ENCODE peak calls at places on chromosomes 6 and 20, in five cellular contexts. One of them, this sample, is unnamed.
A peak's percentile ranks its signal among the peaks of the same experiment; 100 is the strongest.

GRCh38 chr6:134103004-134103403 is 50.6 kb upstream of the SLC2A12 start:
- DNase-seq in fibroblast of lung: no peak
- DNase-seq in breast epithelium: no peak
- DNase-seq in IMR-90: no peak
- DNase-seq in effector memory CD4-positive, alpha-beta T cell: no peak
- DNase-seq in this sample: no peak

GRCh38 chr6:24991748-24992467 is 56.1 kb upstream of the RIPOR2 start:
- DNase-seq in fibroblast of lung: peak; percentile 58
- DNase-seq in breast epithelium: no peak
- DNase-seq in IMR-90: peak; percentile 48
- DNase-seq in effector memory CD4-positive, alpha-beta T cell: peak; percentile 46
- DNase-seq in this sample: no peak

GRCh38 chr6:115602471-115602870 is 458.2 kb downstream of the FRK start:
- DNase-seq in fibroblast of lung: no peak
- DNase-seq in breast epithelium: no peak
- DNase-seq in IMR-90: no peak
- DNase-seq in effector memory CD4-positive, alpha-beta T cell: no peak
- DNase-seq in this sample: no peak

GRCh38 chr6:127340171-127340570 is 3.2 kb downstream of the ECHDC1 start:
- DNase-seq in fibroblast of lung: no peak
- DNase-seq in breast epithelium: no peak
- DNase-seq in IMR-90: no peak
- DNase-seq in effector memory CD4-positive, alpha-beta T cell: no peak
- DNase-seq in this sample: no peak

GRCh38 chr6:91827151-91827550 is 1240.3 kb upstream of the MAP3K7 start:
- DNase-seq in fibroblast of lung: no peak
- DNase-seq in breast epithelium: no peak
- DNase-seq in IMR-90: no peak
- DNase-seq in effector memory CD4-positive, alpha-beta T cell: no peak
- DNase-seq in this sample: no peak

GRCh38 chr6:34247481-34248197 is 1.2 kb downstream of the SMIM29 start:
- DNase-seq in fibroblast of lung: no peak
- DNase-seq in breast epithelium: no peak
- DNase-seq in IMR-90: no peak
- DNase-seq in effector memory CD4-positive, alpha-beta T cell: no peak
- DNase-seq in this sample: no peak

GRCh38 chr6:34234667-34235604 is 1.7 kb upstream of the HMGA1 start:
- DNase-seq in fibroblast of lung: no peak
- DNase-seq in breast epithelium: no peak
- DNase-seq in IMR-90: no peak
- DNase-seq in effector memory CD4-positive, alpha-beta T cell: no peak
- DNase-seq in this sample: no peak

GRCh38 chr6:128499079-128499705 is 21.2 kb downstream of the PTPRK start:
- DNase-seq in fibroblast of lung: no peak
- DNase-seq in breast epithelium: no peak
- DNase-seq in IMR-90: no peak
- DNase-seq in effector memory CD4-positive, alpha-beta T cell: no peak
- DNase-seq in this sample: no peak

GRCh38 chr6:53928641-53929339 is 134.0 kb downstream of the LRRC1 start:
- DNase-seq in fibroblast of lung: no peak
- DNase-seq in breast epithelium: no peak
- DNase-seq in IMR-90: peak; percentile 25
- DNase-seq in effector memory CD4-positive, alpha-beta T cell: no peak
- DNase-seq in this sample: no peak

GRCh38 chr20:19045366-19045765 is 167.1 kb upstream of the SLC24A3 start:
- DNase-seq in fibroblast of lung: no peak
- DNase-seq in breast epithelium: no peak
- DNase-seq in IMR-90: no peak
- DNase-seq in effector memory CD4-positive, alpha-beta T cell: no peak
- DNase-seq in this sample: no peak

GRCh38 chr20:61803903-61804804 is 261.5 kb downstream of the TAF4 start:
- DNase-seq in fibroblast of lung: no peak
- DNase-seq in breast epithelium: no peak
- DNase-seq in IMR-90: peak; percentile 7
- DNase-seq in effector memory CD4-positive, alpha-beta T cell: no peak
- DNase-seq in this sample: peak; percentile 11

GRCh38 chr20:50859161-50859560 is 64.3 kb downstream of the BCAS4 start:
- DNase-seq in fibroblast of lung: no peak
- DNase-seq in breast epithelium: no peak
- DNase-seq in IMR-90: no peak
- DNase-seq in effector memory CD4-positive, alpha-beta T cell: no peak
- DNase-seq in this sample: no peak

GRCh38 chr20:50855498-50856474 is 60.9 kb downstream of the BCAS4 start:
- DNase-seq in fibroblast of lung: no peak
- DNase-seq in breast epithelium: peak; percentile 65
- DNase-seq in IMR-90: peak; percentile 49
- DNase-seq in effector memory CD4-positive, alpha-beta T cell: no peak
- DNase-seq in this sample: no peak

GRCh38 chr20:50856475-50857041 is 61.7 kb downstream of the BCAS4 start:
- DNase-seq in fibroblast of lung: no peak
- DNase-seq in breast epithelium: no peak
- DNase-seq in IMR-90: no peak
- DNase-seq in effector memory CD4-positive, alpha-beta T cell: no peak
- DNase-seq in this sample: no peak

GRCh38 chr20:50858525-50858924 is 63.7 kb downstream of the BCAS4 start:
- DNase-seq in fibroblast of lung: no peak
- DNase-seq in breast epithelium: no peak
- DNase-seq in IMR-90: no peak
- DNase-seq in effector memory CD4-positive, alpha-beta T cell: no peak
- DNase-seq in this sample: no peak

DNA sequence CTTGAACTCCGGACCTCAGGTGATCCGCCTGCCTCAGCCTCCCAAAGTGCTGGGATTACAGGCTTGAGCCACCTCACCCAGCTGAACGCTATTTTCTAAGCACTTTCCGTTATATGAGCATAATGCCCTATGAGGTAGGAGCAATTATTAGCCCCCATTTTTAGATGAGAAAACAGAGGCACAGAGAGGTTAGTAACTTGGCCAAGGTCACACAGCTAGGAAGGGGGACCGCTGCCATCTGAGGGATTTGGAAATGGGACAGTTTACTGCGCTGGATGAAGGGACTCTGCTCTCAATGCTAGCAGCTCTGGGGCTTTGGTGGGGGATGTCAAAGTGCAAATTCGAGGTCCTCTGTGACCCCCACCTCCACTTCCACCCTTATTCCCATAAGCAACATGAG is 62.5 kb downstream of the BCAS4 start:
- DNase-seq in fibroblast of lung: no peak
- DNase-seq in breast epithelium: no peak
- DNase-seq in IMR-90: no peak
- DNase-seq in effector memory CD4-positive, alpha-beta T cell: no peak
- DNase-seq in this sample: no peak
- H3K9me3 ChIP-seq in fibroblast of lung: no peaks in the 10 kb centered on the region
- H3K9me3 ChIP-seq in breast epithelium: no peaks in the 10 kb centered on the region
- H3K9me3 ChIP-seq in IMR-90: no peaks in the 10 kb centered on the region
- H3K9me3 ChIP-seq in effector memory CD4-positive, alpha-beta T cell: no peaks in the 10 kb centered on the region
- H3K9me3 ChIP-seq in this sample: no peaks in the 10 kb centered on the region

GRCh38 chr6:169984181-169985120 is 233.0 kb downstream of the ERMARD start:
- DNase-seq in fibroblast of lung: no peak
- DNase-seq in breast epithelium: peak; percentile 47
- DNase-seq in IMR-90: no peak
- DNase-seq in effector memory CD4-positive, alpha-beta T cell: no peak
- DNase-seq in this sample: no peak
- H3K9me3 ChIP-seq in fibroblast of lung: no peaks in the 10 kb centered on the region
- H3K9me3 ChIP-seq in breast epithelium: no peaks in the 10 kb centered on the region
- H3K9me3 ChIP-seq in IMR-90: peaks cover 58% of the 10 kb centered on the region
- H3K9me3 ChIP-seq in effector memory CD4-positive, alpha-beta T cell: no peaks in the 10 kb centered on the region
- H3K9me3 ChIP-seq in this sample: no peaks in the 10 kb centered on the region

DNA sequence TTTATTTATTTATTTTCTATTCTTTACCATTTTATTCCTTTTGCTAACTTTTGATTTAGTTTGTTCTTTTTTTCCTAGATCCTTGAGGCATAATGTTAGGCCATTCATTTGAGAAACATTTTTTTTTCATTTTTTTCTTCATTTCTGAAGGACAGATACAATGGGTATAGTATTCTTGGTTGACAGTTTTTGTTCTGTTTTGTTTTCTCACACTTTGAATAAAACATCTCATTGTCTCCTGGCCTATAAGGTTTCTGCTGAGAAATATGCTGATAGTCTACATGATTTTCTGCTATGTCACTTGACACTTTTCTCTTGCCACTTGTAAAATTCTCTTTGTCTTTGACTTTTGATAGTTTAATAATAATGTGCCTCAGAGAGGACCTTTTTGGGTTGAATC is 294.6 kb upstream of the EPHA7 start:
- DNase-seq in fibroblast of lung: no peak
- DNase-seq in breast epithelium: no peak
- DNase-seq in IMR-90: no peak
- DNase-seq in effector memory CD4-positive, alpha-beta T cell: no peak
- DNase-seq in this sample: no peak
- H3K9me3 ChIP-seq in fibroblast of lung: no peaks in the 10 kb centered on the region
- H3K9me3 ChIP-seq in breast epithelium: peaks cover 13% of the 10 kb centered on the region
- H3K9me3 ChIP-seq in IMR-90: peaks cover 11% of the 10 kb centered on the region
- H3K9me3 ChIP-seq in effector memory CD4-positive, alpha-beta T cell: no peaks in the 10 kb centered on the region
- H3K9me3 ChIP-seq in this sample: no peaks in the 10 kb centered on the region

GRCh38 chr6:63380265-63380664 is 60.5 kb upstream of the LGSN start:
- DNase-seq in fibroblast of lung: no peak
- DNase-seq in breast epithelium: no peak
- DNase-seq in IMR-90: no peak
- DNase-seq in effector memory CD4-positive, alpha-beta T cell: no peak
- DNase-seq in this sample: no peak
- H3K9me3 ChIP-seq in fibroblast of lung: no peaks in the 10 kb centered on the region
- H3K9me3 ChIP-seq in breast epithelium: no peaks in the 10 kb centered on the region
- H3K9me3 ChIP-seq in IMR-90: no peaks in the 10 kb centered on the region
- H3K9me3 ChIP-seq in effector memory CD4-positive, alpha-beta T cell: no peaks in the 10 kb centered on the region
- H3K9me3 ChIP-seq in this sample: no peaks in the 10 kb centered on the region

GRCh38 chr6:167474725-167475124 is 149.8 kb downstream of the TTLL2 start:
- DNase-seq in fibroblast of lung: no peak
- DNase-seq in breast epithelium: no peak
- DNase-seq in IMR-90: no peak
- DNase-seq in effector memory CD4-positive, alpha-beta T cell: no peak
- DNase-seq in this sample: no peak
- H3K9me3 ChIP-seq in fibroblast of lung: no peaks in the 10 kb centered on the region
- H3K9me3 ChIP-seq in breast epithelium: no peaks in the 10 kb centered on the region
- H3K9me3 ChIP-seq in IMR-90: peaks cover 51% of the 10 kb centered on the region
- H3K9me3 ChIP-seq in effector memory CD4-positive, alpha-beta T cell: no peaks in the 10 kb centered on the region
- H3K9me3 ChIP-seq in this sample: no peaks in the 10 kb centered on the region

GRCh38 chr20:15832512-15832911 is 740.7 kb downstream of the KIF16B start:
- DNase-seq in fibroblast of lung: no peak
- DNase-seq in breast epithelium: no peak
- DNase-seq in IMR-90: no peak
- DNase-seq in effector memory CD4-positive, alpha-beta T cell: no peak
- DNase-seq in this sample: no peak
- H3K9me3 ChIP-seq in fibroblast of lung: no peaks in the 10 kb centered on the region
- H3K9me3 ChIP-seq in breast epithelium: no peaks in the 10 kb centered on the region
- H3K9me3 ChIP-seq in IMR-90: peaks cover 5% of the 10 kb centered on the region
- H3K9me3 ChIP-seq in effector memory CD4-positive, alpha-beta T cell: no peaks in the 10 kb centered on the region
- H3K9me3 ChIP-seq in this sample: no peaks in the 10 kb centered on the region